ENCODE peak calls at places on chromosomes 5 and 9, in ten cellular contexts. One of them, this sample, is unnamed.

GRCh38 chr5:15008476-15008875 is 136.9 kb upstream of the ANKH start:
- DNase-seq in astrocyte of the spinal cord: peak
- DNase-seq in A549: peak
- DNase-seq in neural crest cell: no peak
- DNase-seq in GM13977: no peak
- DNase-seq in RWPE1: peak
- DNase-seq in lower lobe of right lung: peak
- DNase-seq in fibroblast of mammary gland: peak
- DNase-seq in progenitor cell of endocrine pancreas: no peak
- DNase-seq in fibroblast of pulmonary artery: peak
- DNase-seq in this sample: no peak

GRCh38 chr5:24208540-24209141 is 436.1 kb downstream of the CDH10 start:
- DNase-seq in astrocyte of the spinal cord: no peak
- DNase-seq in A549: no peak
- DNase-seq in neural crest cell: no peak
- DNase-seq in GM13977: no peak
- DNase-seq in RWPE1: no peak
- DNase-seq in lower lobe of right lung: no peak
- DNase-seq in fibroblast of mammary gland: no peak
- DNase-seq in progenitor cell of endocrine pancreas: no peak
- DNase-seq in fibroblast of pulmonary artery: no peak
- DNase-seq in this sample: no peak

GRCh38 chr9:33375841-33376321 is 26.5 kb downstream of the AQP7 start:
- DNase-seq in astrocyte of the spinal cord: no peak
- DNase-seq in A549: no peak
- DNase-seq in neural crest cell: no peak
- DNase-seq in GM13977: no peak
- DNase-seq in RWPE1: no peak
- DNase-seq in lower lobe of right lung: no peak
- DNase-seq in fibroblast of mammary gland: peak
- DNase-seq in progenitor cell of endocrine pancreas: no peak
- DNase-seq in fibroblast of pulmonary artery: peak
- DNase-seq in this sample: no peak

GRCh38 chr5:73655521-73656160 is 29.6 kb downstream of the ARHGEF28 start:
- DNase-seq in astrocyte of the spinal cord: no peak
- DNase-seq in A549: no peak
- DNase-seq in neural crest cell: no peak
- DNase-seq in GM13977: no peak
- DNase-seq in RWPE1: no peak
- DNase-seq in lower lobe of right lung: no peak
- DNase-seq in fibroblast of mammary gland: no peak
- DNase-seq in progenitor cell of endocrine pancreas: no peak
- DNase-seq in fibroblast of pulmonary artery: no peak
- DNase-seq in this sample: no peak

GRCh38 chr5:55855509-55855908 is 4.4 kb downstream of the IL31RA start:
- DNase-seq in astrocyte of the spinal cord: peak
- DNase-seq in A549: no peak
- DNase-seq in neural crest cell: no peak
- DNase-seq in GM13977: no peak
- DNase-seq in RWPE1: no peak
- DNase-seq in lower lobe of right lung: no peak
- DNase-seq in fibroblast of mammary gland: peak
- DNase-seq in progenitor cell of endocrine pancreas: no peak
- DNase-seq in fibroblast of pulmonary artery: peak
- DNase-seq in this sample: peak

GRCh38 chr9:98202252-98202651 is 9.8 kb upstream of the CORO2A start:
- DNase-seq in astrocyte of the spinal cord: no peak
- DNase-seq in A549: no peak
- DNase-seq in neural crest cell: no peak
- DNase-seq in GM13977: no peak
- DNase-seq in RWPE1: no peak
- DNase-seq in lower lobe of right lung: no peak
- DNase-seq in fibroblast of mammary gland: no peak
- DNase-seq in progenitor cell of endocrine pancreas: no peak
- DNase-seq in fibroblast of pulmonary artery: no peak
- DNase-seq in this sample: no peak

GRCh38 chr9:112921549-112921948 is 30.9 kb upstream of the SLC46A2 start:
- DNase-seq in astrocyte of the spinal cord: peak
- DNase-seq in A549: no peak
- DNase-seq in neural crest cell: no peak
- DNase-seq in GM13977: peak
- DNase-seq in RWPE1: peak
- DNase-seq in lower lobe of right lung: no peak
- DNase-seq in fibroblast of mammary gland: peak
- DNase-seq in progenitor cell of endocrine pancreas: no peak
- DNase-seq in fibroblast of pulmonary artery: peak
- DNase-seq in this sample: no peak

GRCh38 chr5:132528866-132529634 is 14.3 kb downstream of the IL5 start:
- DNase-seq in astrocyte of the spinal cord: no peak
- DNase-seq in A549: no peak
- DNase-seq in neural crest cell: no peak
- DNase-seq in GM13977: no peak
- DNase-seq in RWPE1: no peak
- DNase-seq in lower lobe of right lung: no peak
- DNase-seq in fibroblast of mammary gland: no peak
- DNase-seq in progenitor cell of endocrine pancreas: no peak
- DNase-seq in fibroblast of pulmonary artery: no peak
- DNase-seq in this sample: peak

GRCh38 chr5:30414078-30414477 is 779.4 kb upstream of the CDH6 start:
- DNase-seq in astrocyte of the spinal cord: no peak
- DNase-seq in A549: no peak
- DNase-seq in neural crest cell: no peak
- DNase-seq in GM13977: no peak
- DNase-seq in RWPE1: no peak
- DNase-seq in lower lobe of right lung: no peak
- DNase-seq in fibroblast of mammary gland: no peak
- DNase-seq in progenitor cell of endocrine pancreas: no peak
- DNase-seq in fibroblast of pulmonary artery: no peak
- DNase-seq in this sample: no peak

DNA sequence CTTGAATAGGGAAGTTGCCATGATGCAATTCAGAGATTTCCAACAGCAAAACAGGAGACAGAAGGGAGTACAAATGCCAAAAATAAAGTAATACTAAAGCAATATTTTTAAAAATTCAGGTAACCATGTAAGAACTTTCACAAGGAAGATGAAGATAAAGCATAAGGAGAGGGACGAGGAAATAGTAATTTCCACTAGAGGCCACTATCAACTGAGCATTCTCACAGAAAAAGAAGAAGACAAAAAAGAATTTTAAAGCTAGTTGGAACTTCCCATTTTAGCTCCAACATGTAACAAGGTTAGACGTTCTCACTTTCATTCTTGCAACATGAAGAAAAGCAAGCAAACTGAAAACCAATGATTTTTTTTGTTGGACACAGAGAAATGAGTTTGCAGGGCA is 779.9 kb upstream of the CDH6 start:
- DNase-seq in astrocyte of the spinal cord: peak
- DNase-seq in A549: no peak
- DNase-seq in neural crest cell: no peak
- DNase-seq in GM13977: no peak
- DNase-seq in RWPE1: no peak
- DNase-seq in lower lobe of right lung: no peak
- DNase-seq in fibroblast of mammary gland: no peak
- DNase-seq in progenitor cell of endocrine pancreas: no peak
- DNase-seq in fibroblast of pulmonary artery: no peak
- DNase-seq in this sample: no peak
- TF ChIP-seq CTCF in astrocyte of the spinal cord: peak
- TF ChIP-seq CTCF in A549: no peak
- TF ChIP-seq CTCF in neural crest cell: peak
- TF ChIP-seq CTCF in GM13977: no peak
- TF ChIP-seq CTCF in RWPE1: peak
- TF ChIP-seq CTCF in lower lobe of right lung: no peak
- TF ChIP-seq CTCF in fibroblast of mammary gland: no peak
- TF ChIP-seq CTCF in progenitor cell of endocrine pancreas: peak
- TF ChIP-seq CTCF in fibroblast of pulmonary artery: no peak
- TF ChIP-seq CTCF in this sample: no peak

GRCh38 chr5:79750611-79751510 is 61.2 kb downstream of the CMYA5 start:
- DNase-seq in astrocyte of the spinal cord: no peak
- DNase-seq in A549: no peak
- DNase-seq in neural crest cell: no peak
- DNase-seq in GM13977: no peak
- DNase-seq in RWPE1: no peak
- DNase-seq in lower lobe of right lung: no peak
- DNase-seq in fibroblast of mammary gland: no peak
- DNase-seq in progenitor cell of endocrine pancreas: no peak
- DNase-seq in fibroblast of pulmonary artery: no peak
- DNase-seq in this sample: no peak
- TF ChIP-seq CTCF in astrocyte of the spinal cord: no peak
- TF ChIP-seq CTCF in A549: no peak
- TF ChIP-seq CTCF in neural crest cell: no peak
- TF ChIP-seq CTCF in GM13977: no peak
- TF ChIP-seq CTCF in RWPE1: no peak
- TF ChIP-seq CTCF in lower lobe of right lung: no peak
- TF ChIP-seq CTCF in fibroblast of mammary gland: no peak
- TF ChIP-seq CTCF in progenitor cell of endocrine pancreas: no peak
- TF ChIP-seq CTCF in fibroblast of pulmonary artery: no peak
- TF ChIP-seq CTCF in this sample: no peak

DNA sequence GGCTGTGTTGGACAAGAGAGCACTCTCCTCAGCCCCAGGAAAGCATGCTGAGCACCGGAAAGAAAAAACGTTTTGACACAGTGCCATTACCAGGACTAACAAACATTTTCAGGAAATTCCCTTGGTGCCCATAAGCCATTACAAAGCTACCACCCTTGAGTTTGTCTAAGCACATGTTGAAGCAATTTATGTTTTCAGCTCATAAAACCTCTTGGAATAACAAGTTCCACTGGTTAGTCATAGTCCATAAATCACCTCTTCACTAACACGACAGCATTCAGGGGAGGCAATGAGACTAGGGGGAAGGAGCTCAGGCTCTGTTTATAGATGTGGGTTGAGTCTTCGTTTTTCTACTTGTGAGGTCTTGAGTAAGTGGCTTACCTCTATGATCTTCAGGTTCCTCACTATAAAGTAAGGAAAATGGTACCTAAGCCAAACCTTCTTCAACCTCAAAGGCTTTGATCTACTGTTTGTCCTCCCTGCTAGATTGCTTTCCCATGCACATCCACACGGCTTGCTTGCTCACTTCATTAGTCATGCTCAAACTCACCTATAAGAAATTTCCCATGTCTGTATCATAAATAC is 65.4 kb downstream of the DRD1 start:
- DNase-seq in astrocyte of the spinal cord: peak
- DNase-seq in A549: peak
- DNase-seq in neural crest cell: no peak
- DNase-seq in GM13977: no peak
- DNase-seq in RWPE1: peak
- DNase-seq in lower lobe of right lung: no peak
- DNase-seq in fibroblast of mammary gland: peak
- DNase-seq in progenitor cell of endocrine pancreas: no peak
- DNase-seq in fibroblast of pulmonary artery: no peak
- DNase-seq in this sample: no peak
- TF ChIP-seq CTCF in astrocyte of the spinal cord: no peak
- TF ChIP-seq CTCF in A549: no peak
- TF ChIP-seq CTCF in neural crest cell: no peak
- TF ChIP-seq CTCF in GM13977: no peak
- TF ChIP-seq CTCF in RWPE1: no peak
- TF ChIP-seq CTCF in lower lobe of right lung: no peak
- TF ChIP-seq CTCF in fibroblast of mammary gland: no peak
- TF ChIP-seq CTCF in progenitor cell of endocrine pancreas: no peak
- TF ChIP-seq CTCF in fibroblast of pulmonary artery: no peak
- TF ChIP-seq CTCF in this sample: no peak

DNA sequence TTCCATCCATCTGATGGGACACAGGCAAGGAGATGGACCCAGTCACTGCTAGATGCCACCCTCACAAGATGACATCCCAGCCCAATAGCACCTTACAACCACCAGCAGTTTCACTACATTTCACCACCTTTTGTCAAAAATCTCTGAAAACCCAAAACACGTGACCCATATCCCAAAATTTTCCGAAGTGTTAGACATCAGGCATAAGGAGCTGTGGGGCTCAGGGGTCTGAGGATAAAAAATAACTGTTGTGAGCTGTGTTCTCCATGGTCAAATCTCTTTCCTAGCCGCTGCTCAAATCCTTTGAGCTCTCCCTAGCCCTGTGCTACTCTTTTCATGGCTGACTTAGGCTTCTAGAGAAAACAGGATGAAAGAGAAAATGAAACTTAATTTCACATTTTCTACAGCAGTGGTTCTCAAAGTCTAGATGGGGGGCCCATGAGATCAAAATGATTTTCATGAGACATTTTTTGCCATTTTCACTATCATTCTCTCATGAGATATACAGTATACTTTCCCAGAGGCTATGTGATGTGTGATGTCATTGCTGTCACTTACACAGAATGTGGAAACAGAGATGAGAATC is 40.7 kb downstream of the TIMD4 start:
- DNase-seq in astrocyte of the spinal cord: no peak
- DNase-seq in A549: no peak
- DNase-seq in neural crest cell: no peak
- DNase-seq in GM13977: peak
- DNase-seq in RWPE1: no peak
- DNase-seq in lower lobe of right lung: no peak
- DNase-seq in fibroblast of mammary gland: no peak
- DNase-seq in progenitor cell of endocrine pancreas: no peak
- DNase-seq in fibroblast of pulmonary artery: no peak
- DNase-seq in this sample: peak
- TF ChIP-seq CTCF in astrocyte of the spinal cord: no peak
- TF ChIP-seq CTCF in A549: no peak
- TF ChIP-seq CTCF in neural crest cell: no peak
- TF ChIP-seq CTCF in GM13977: no peak
- TF ChIP-seq CTCF in RWPE1: no peak
- TF ChIP-seq CTCF in lower lobe of right lung: no peak
- TF ChIP-seq CTCF in fibroblast of mammary gland: no peak
- TF ChIP-seq CTCF in progenitor cell of endocrine pancreas: no peak
- TF ChIP-seq CTCF in fibroblast of pulmonary artery: no peak
- TF ChIP-seq CTCF in this sample: no peak

GRCh38 chr5:150122158-150122510 is 33.5 kb downstream of the PDGFRB start:
- DNase-seq in astrocyte of the spinal cord: no peak
- DNase-seq in A549: peak
- DNase-seq in neural crest cell: no peak
- DNase-seq in GM13977: peak
- DNase-seq in RWPE1: peak
- DNase-seq in lower lobe of right lung: peak
- DNase-seq in fibroblast of mammary gland: no peak
- DNase-seq in progenitor cell of endocrine pancreas: no peak
- DNase-seq in fibroblast of pulmonary artery: no peak
- DNase-seq in this sample: peak
- TF ChIP-seq CTCF in astrocyte of the spinal cord: peak
- TF ChIP-seq CTCF in A549: peak
- TF ChIP-seq CTCF in neural crest cell: no peak
- TF ChIP-seq CTCF in GM13977: peak
- TF ChIP-seq CTCF in RWPE1: no peak
- TF ChIP-seq CTCF in lower lobe of right lung: peak
- TF ChIP-seq CTCF in fibroblast of mammary gland: peak
- TF ChIP-seq CTCF in progenitor cell of endocrine pancreas: peak
- TF ChIP-seq CTCF in fibroblast of pulmonary artery: peak
- TF ChIP-seq CTCF in this sample: peak